ENCODE peak calls at places on chromosomes 13 and 19, in ten cellular contexts. L is stimulated activated naive CD8-positive, alpha-beta T cell treated with anti-CD3 and anti-CD28 coated beads, Interleukin-15, Interleukin-2, amounts not matched to agents 100 U/mL and 50 U/mL, for 24 hours; Q is heart right ventricle; N is activated T-cell treated with anti-CD3 and anti-CD28 coated beads, Interleukin-2, amount 50 U/mL, for 72 hours; A is T-cell; O is activated T-helper 17 cell treated with anti-CD3 and anti-CD28 coated beads, Interleukin-2, amount 50 U/mL, for 72 hours; X is gastroesophageal sphincter; R is naive B cell; E is A549; Z is lower lobe of right lung. W is an unnamed sample.

GRCh38 chr19:54247106-54247930 is 4.7 kb upstream of the LILRA6 start:
- ATAC-seq in L (no peak), Q (peak; percentile 29), N (no peak), A (peak; percentile 30), O (no peak), X (no peak), R (no peak), E (no peak), Z (peak; percentile 42), W (no peak)

GRCh38 chr13:75617230-75617629 is 18.9 kb upstream of the LMO7 start:
- ATAC-seq in L (no peak), Q (no peak), N (no peak), A (peak; percentile 24), O (no peak), X (no peak), R (no peak), E (no peak), Z (no peak), W (no peak)

GRCh38 chr13:39210961-39211534 is 172.8 kb downstream of the NHLRC3 start:
- ATAC-seq in L (no peak), Q (no peak), N (no peak), A (no peak), O (peak; percentile 5), X (no peak), R (no peak), E (no peak), Z (no peak), W (no peak)

GRCh38 chr13:105016266-105016665 is 1519.2 kb downstream of the EFNB2 start:
- ATAC-seq in L (no peak), Q (no peak), N (no peak), A (no peak), O (no peak), X (no peak), R (no peak), E (no peak), Z (no peak), W (no peak)

GRCh38 chr13:55087085-55087484 is 2053.6 kb upstream of the PRR20A start:
- ATAC-seq in L (no peak), Q (no peak), N (no peak), A (no peak), O (no peak), X (no peak), R (no peak), E (no peak), Z (no peak), W (no peak)

GRCh38 chr19:41408256-41408655 is 10.6 kb downstream of the BCKDHA start:
- ATAC-seq in L (no peak), Q (peak; percentile 27), N (no peak), A (no peak), O (no peak), X (no peak), R (no peak), E (peak; percentile 21), Z (no peak), W (no peak)

GRCh38 chr13:109587689-109588088 is 198.7 kb downstream of the IRS2 start:
- ATAC-seq in L (no peak), Q (no peak), N (no peak), A (no peak), O (no peak), X (no peak), R (no peak), E (no peak), Z (no peak), W (no peak)

GRCh38 chr19:39021063-39021462 is 11.3 kb downstream of the FBXO27 start:
- ATAC-seq in L (no peak), Q (no peak), N (peak; percentile 96), A (no peak), O (peak; percentile 47), X (no peak), R (no peak), E (no peak), Z (no peak), W (no peak)

GRCh38 chr13:50887153-50887552 is 22.4 kb upstream of the RNASEH2B start:
- ATAC-seq in L (no peak), Q (no peak), N (no peak), A (no peak), O (no peak), X (no peak), R (peak; percentile 43), E (no peak), Z (no peak), W (no peak)